ENCODE peak calls at places on chromosomes 16 and 17, in four cellular contexts. M is dorsolateral prefrontal cortex, K is fibroblast of the conjunctiva, Q is glutamatergic neuron. V is an unnamed sample.

GRCh38 chr16:53159781-53160436 is 105.1 kb downstream of the CHD9 start:
- DNase-seq in M (no peak), K (peak; percentile 31), Q (no peak), V (no peak)

GRCh38 chr16:55711959-55712876 is 56.4 kb downstream of the SLC6A2 start:
- DNase-seq in M (peak; percentile 66), K (peak; percentile 24), Q (peak; percentile 81), V (peak; percentile 23)

GRCh38 chr16:11370084-11370931 is 25.0 kb downstream of the RMI2 start:
- DNase-seq in M (no peak), K (no peak), Q (no peak), V (no peak)

GRCh38 chr16:85462405-85463227 is 150.5 kb upstream of the GSE1 start:
- DNase-seq in M (no peak), K (no peak), Q (peak; percentile 73), V (no peak)

GRCh38 chr17:58331815-58332719 is 3.5 kb upstream of the TSPOAP1 start:
- DNase-seq in M (no peak), K (no peak), Q (peak; percentile 10), V (peak; percentile 63)

GRCh38 chr17:75344664-75345063 is 55.4 kb upstream of the SLC25A19 start:
- DNase-seq in M (no peak), K (no peak), Q (peak; percentile 42), V (no peak)

GRCh38 chr16:49108611-49109010 is 173.0 kb downstream of the CBLN1 start:
- DNase-seq in M (no peak), K (no peak), Q (no peak), V (no peak)

GRCh38 chr17:5788266-5788900 is 204.1 kb upstream of the NLRP1 start:
- DNase-seq in M (no peak), K (no peak), Q (no peak), V (no peak)

GRCh38 chr17:57293077-57293476 is 36.8 kb downstream of the MSI2 start:
- DNase-seq in M (no peak), K (no peak), Q (no peak), V (no peak)

GRCh38 chr16:69367980-69368379 is 16.4 kb upstream of the TMED6 start:
- DNase-seq in M (no peak), K (no peak), Q (no peak), V (no peak)

GRCh38 chr16:8571061-8571596 is 19.2 kb downstream of the TMEM114 start:
- DNase-seq in M (no peak), K (peak; percentile 2), Q (no peak), V (no peak)

GRCh38 chr17:59437766-59438165 is 106.3 kb downstream of the YPEL2 start:
- DNase-seq in M (no peak), K (no peak), Q (no peak), V (no peak)

GRCh38 chr16:80899804-80900592 is 95.6 kb upstream of the CDYL2 start:
- DNase-seq in M (peak; percentile 46), K (peak; percentile 83), Q (no peak), V (peak; percentile 43)

GRCh38 chr17:73430848-73431247 is 119.0 kb upstream of the CDC42EP4 start:
- DNase-seq in M (no peak), K (no peak), Q (no peak), V (peak; percentile 1)

GRCh38 chr17:29616300-29617048 is 6.2 kb downstream of the CORO6 start:
- DNase-seq in M (no peak), K (no peak), Q (no peak), V (no peak)

GRCh38 chr17:2266045-2266864 is 37.3 kb downstream of the SMG6 start:
- DNase-seq in M (no peak), K (no peak), Q (no peak), V (no peak)

GRCh38 chr17:4001048-4001590 is 36.9 kb upstream of the ATP2A3 start:
- DNase-seq in M (no peak), K (no peak), Q (no peak), V (no peak)

GRCh38 chr17:56681561-56682266 is 88.2 kb downstream of the NOG start:
- DNase-seq in M (no peak), K (peak; percentile 6), Q (no peak), V (no peak)

GRCh38 chr16:8720080-8720966 is 45.9 kb downstream of the ABAT start:
- DNase-seq in M (peak; percentile 49), K (no peak), Q (peak; percentile 77), V (no peak)

GRCh38 chr17:40218740-40219072 is 398 bp upstream of the WIPF2 start:
- DNase-seq in M (peak; percentile 86), K (peak; percentile 79), Q (peak; percentile 54), V (peak; percentile 29)

GRCh38 chr17:68381076-68381900 is 76.0 kb downstream of the WIPI1 start:
- DNase-seq in M (no peak), K (peak; percentile 39), Q (no peak), V (no peak)

GRCh38 chr17:55743103-55743679 is 7.7 kb upstream of the PCTP start:
- DNase-seq in M (no peak), K (no peak), Q (no peak), V (no peak)

GRCh38 chr16:90020838-90021382 is 1.7 kb upstream of the DBNDD1 start:
- DNase-seq in M (no peak), K (no peak), Q (no peak), V (peak; percentile 49)

GRCh38 chr17:74759941-74760340 is 11.5 kb downstream of the NHERF1 start:
- DNase-seq in M (no peak), K (no peak), Q (no peak), V (no peak)

GRCh38 chr16:58127634-58128033 is 1.5 kb downstream of the CFAP20 start:
- DNase-seq in M (no peak), K (no peak), Q (no peak), V (no peak)